ENCODE peak calls at places on chromosomes 5 and 9, in four cellular contexts. K is stimulated activated CD4-positive, alpha-beta T cell treated with anti-CD3 and anti-CD28 coated beads, TNF-alpha, amount 100 ng/mL, for 4 hours; O is brain microvascular endothelial cell; U is T-helper 2 cell treated with Interferon-gamma antibody and Interleukin-4, amounts not matched to agents 5 μg/mL and 100 μg/mL, for 36 hours. T is an unnamed sample.

GRCh38 chr9:109314011-109314531 is 6.8 kb downstream of the EPB41L4B start:
- DNase-seq in U (no peak), K (no peak), O (no peak), T (no peak)

GRCh38 chr9:36327903-36328302 is 69.7 kb upstream of the GNE start:
- DNase-seq in O (peak), K (no peak), U (no peak), T (no peak)

GRCh38 chr9:125240649-125240999 is 519 bp downstream of the HSPA5 start:
- DNase-seq in O (no peak), U (no peak), K (peak), T (no peak)

GRCh38 chr9:110048976-110049698 is 158.8 kb downstream of the C9orf152 start:
- DNase-seq in O (no peak), K (no peak), U (peak), T (no peak)

GRCh38 chr9:113594484-113595299 is 131.2 kb downstream of the RGS3 start:
- DNase-seq in K (no peak), O (no peak), U (no peak), T (no peak)

GRCh38 chr5:83527191-83527590 is 55.6 kb downstream of the VCAN start:
- DNase-seq in O (no peak), U (no peak), K (no peak), T (no peak)

GRCh38 chr9:98909935-98910334 is 33.8 kb upstream of the COL15A1 start:
- DNase-seq in U (no peak), K (no peak), O (no peak), T (no peak)

GRCh38 chr9:95721132-95721531 is 154.4 kb upstream of the ERCC6L2 start:
- DNase-seq in U (no peak), O (no peak), K (no peak), T (no peak)

GRCh38 chr5:58759745-58760144 is 176.9 kb downstream of the RAB3C start:
- DNase-seq in K (no peak), O (no peak), U (no peak), T (peak)

GRCh38 chr5:91092859-91093843 is 290.0 kb downstream of the ARRDC3 start:
- DNase-seq in K (no peak), U (no peak), O (no peak), T (no peak)

GRCh38 chr5:143057580-143057999 is 287.4 kb downstream of the ARHGAP26 start:
- DNase-seq in K (no peak), O (no peak), U (no peak), T (no peak)

GRCh38 chr9:12766357-12766756 is 8.5 kb upstream of the LURAP1L start:
- DNase-seq in O (no peak), U (no peak), K (no peak), T (no peak)

GRCh38 chr5:129078660-129079059 is 15.9 kb upstream of the ISOC1 start:
- DNase-seq in U (no peak), K (no peak), O (no peak), T (no peak)

GRCh38 chr9:113461285-113461684 is 2.2 kb upstream of the RGS3 start:
- DNase-seq in O (no peak), U (no peak), K (no peak), T (no peak)

GRCh38 chr9:113614843-113615648 is 151.5 kb downstream of the RGS3 start:
- DNase-seq in K (no peak), U (peak), O (peak), T (no peak)

GRCh38 chr9:130755377-130756007 is 61.9 kb downstream of the EXOSC2 start:
- DNase-seq in U (no peak), K (no peak), O (no peak), T (no peak)

GRCh38 chr5:50667079-50667652 is 729 bp downstream of the PARP8 start:
- DNase-seq in U (no peak), O (peak), K (peak), T (no peak)

GRCh38 chr5:58466939-58467338 is 7.1 kb upstream of the PLK2 start:
- DNase-seq in U (peak), O (peak), K (no peak), T (no peak)

GRCh38 chr5:35129921-35130485 is 82.3 kb upstream of the AGXT2 start:
- DNase-seq in O (no peak), U (peak), K (no peak), T (no peak)

GRCh38 chr9:80698725-80699124 is 990.6 kb downstream of the TLE1 start:
- DNase-seq in U (no peak), K (no peak), O (no peak), T (no peak)

GRCh38 chr5:32581010-32581785 is 4.2 kb upstream of the SUB1 start:
- DNase-seq in K (no peak), U (no peak), O (no peak), T (no peak)

GRCh38 chr9:87529666-87530065 is 32.0 kb downstream of the DAPK1 start:
- DNase-seq in U (no peak), K (no peak), O (no peak), T (no peak)

GRCh38 chr9:9893837-9894236 is 719.0 kb downstream of the PTPRD start:
- DNase-seq in K (no peak), O (peak), U (no peak), T (no peak)

GRCh38 chr9:87751869-87752268 is 25.9 kb downstream of the CTSL start:
- DNase-seq in K (no peak), O (no peak), U (no peak), T (no peak)